ENCODE peak calls at places on chromosomes 3 and 15, in eight cellular contexts. K is CD8-positive, alpha-beta T cell; B is stomach; Z is GM23338; C is MM.1S; E is pancreas; U is HCT116; R is hepatocyte. S is an unnamed sample.

GRCh38 chr3:10722921-10723320 is 93.1 kb upstream of the SLC6A11 start:
- DNase-seq in K (no peak), B (no peak), Z (no peak), C (no peak), E (no peak), U (no peak), R (no peak), S (no peak)

GRCh38 chr15:76286231-76286879 is 24.9 kb downstream of the ETFA start:
- DNase-seq in K (peak), B (no peak), Z (no peak), C (peak), E (no peak), U (no peak), R (no peak), S (no peak)

GRCh38 chr3:48564022-48564421 is 441 bp upstream of the UCN2 start:
- DNase-seq in K (peak), B (peak), Z (no peak), C (no peak), E (no peak), U (peak), R (no peak), S (peak)

GRCh38 chr15:80242802-80243201 is 9.2 kb downstream of the CTXND1 start:
- DNase-seq in K (no peak), B (no peak), Z (no peak), C (no peak), E (no peak), U (no peak), R (no peak), S (no peak)

GRCh38 chr3:170128259-170128976 is 53.1 kb downstream of the PHC3 start:
- DNase-seq in K (no peak), B (no peak), Z (no peak), C (peak), E (no peak), U (no peak), R (no peak), S (no peak)

GRCh38 chr3:122942937-122943827 is 84.4 kb downstream of the SEMA5B start:
- DNase-seq in K (peak), B (peak), Z (peak), C (peak), E (peak), U (peak), R (peak), S (peak)

GRCh38 chr15:31402511-31403056 is 75.9 kb downstream of the KLF13 start:
- DNase-seq in K (no peak), B (no peak), Z (no peak), C (no peak), E (no peak), U (no peak), R (peak), S (no peak)

GRCh38 chr3:191391873-191392808 is 61.8 kb upstream of the UTS2B start:
- DNase-seq in K (no peak), B (no peak), Z (peak), C (no peak), E (no peak), U (no peak), R (no peak), S (no peak)

GRCh38 chr3:194079702-194080172 is 56.2 kb upstream of the HES1 start:
- DNase-seq in K (no peak), B (no peak), Z (no peak), C (no peak), E (no peak), U (no peak), R (no peak), S (no peak)

GRCh38 chr3:197083486-197083885 is 53.9 kb upstream of the MELTF start:
- DNase-seq in K (no peak), B (no peak), Z (no peak), C (no peak), E (no peak), U (no peak), R (peak), S (no peak)

GRCh38 chr3:138118863-138119766 is 3.7 kb upstream of the DZIP1L start:
- DNase-seq in K (peak), B (peak), Z (peak), C (peak), E (peak), U (peak), R (peak), S (peak)

GRCh38 chr15:98776607-98777281 is 128.4 kb downstream of the IGF1R start:
- DNase-seq in K (peak), B (peak), Z (no peak), C (peak), E (peak), U (no peak), R (peak), S (peak)

GRCh38 chr3:143352031-143352623 is 232.6 kb downstream of the CHST2 start:
- DNase-seq in K (no peak), B (no peak), Z (peak), C (no peak), E (no peak), U (no peak), R (no peak), S (no peak)

DNA sequence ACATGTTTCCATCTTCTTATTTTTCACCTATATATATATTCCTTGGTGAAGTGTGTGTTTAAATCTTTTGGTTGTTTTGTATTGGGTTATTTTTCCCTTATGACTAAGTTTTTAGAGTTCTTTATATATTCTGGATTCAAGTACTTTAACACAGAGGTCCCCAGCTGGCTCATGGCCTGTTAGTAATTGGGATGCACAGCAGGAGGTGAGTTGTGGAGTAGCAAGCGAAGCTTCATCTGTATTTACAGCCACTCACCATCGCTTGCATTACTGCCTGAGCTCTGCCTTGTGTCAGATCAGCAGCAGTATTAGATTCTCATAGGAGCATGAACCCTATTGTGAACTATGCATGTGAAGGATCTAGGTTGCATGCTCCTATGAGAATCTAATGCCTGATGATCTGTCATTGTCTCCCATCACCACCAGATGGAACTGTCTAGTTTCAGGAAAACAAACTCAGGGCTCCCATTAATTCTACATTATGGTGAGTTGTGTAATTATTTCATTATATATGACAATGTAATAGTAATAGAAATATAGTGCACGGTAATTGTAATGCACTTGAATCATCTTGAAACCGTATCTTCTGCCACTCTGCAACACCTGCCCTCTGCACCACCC is 151.6 kb downstream of the RSRC1 start:
- DNase-seq in K (no peak), B (no peak), Z (no peak), C (no peak), E (no peak), U (no peak), R (no peak), S (no peak)
- TF ChIP-seq CTCF in K (no peak), B (no peak), Z (no peak), C (peak), E (no peak), U (no peak), R (no peak), S (no peak)

DNA sequence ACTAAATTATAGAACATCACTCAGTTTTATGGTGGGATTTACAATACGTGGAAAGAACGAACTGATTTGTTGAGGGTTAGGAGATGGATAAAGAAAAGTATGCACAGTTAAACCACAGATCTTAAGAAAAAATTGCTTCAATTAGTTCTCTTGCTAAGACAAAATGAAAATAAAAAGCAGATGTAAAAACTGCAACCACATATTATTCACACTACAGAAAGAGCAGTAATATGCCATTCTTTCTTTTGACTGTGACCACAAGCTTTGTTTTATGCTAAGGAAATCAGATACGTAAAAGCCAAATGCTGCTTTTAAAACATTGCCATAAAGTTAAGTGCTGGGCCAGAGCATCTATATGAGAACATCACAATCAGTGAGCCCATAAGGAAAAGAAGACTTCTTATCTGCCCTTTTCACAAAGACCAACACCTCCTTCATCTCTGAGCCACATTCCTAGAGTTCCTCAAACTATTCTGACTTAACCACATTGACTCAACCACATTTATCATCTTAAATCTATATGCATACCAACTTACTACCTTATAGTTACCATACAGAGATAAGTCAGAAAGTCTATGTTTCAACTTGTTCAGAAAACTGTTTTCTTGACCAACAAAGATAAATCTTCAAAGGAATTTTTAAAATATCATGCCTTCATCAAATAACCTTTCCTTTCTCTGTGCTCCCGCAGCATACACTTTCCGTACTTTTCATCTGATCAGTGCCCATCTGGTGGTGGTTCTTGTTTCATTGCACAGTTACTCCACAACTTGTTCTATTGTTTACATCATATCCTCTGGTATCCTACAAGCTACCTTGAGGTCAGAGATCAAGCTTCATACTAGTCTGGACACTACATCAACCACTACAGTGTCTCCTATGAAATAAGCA is 61.7 kb downstream of the FSIP1 start:
- DNase-seq in K (no peak), B (no peak), Z (no peak), C (no peak), E (no peak), U (no peak), R (peak), S (no peak)
- H3K27ac ChIP-seq in K (no peak), B (no peak), Z (no peak), C (no peak), E (no peak), U (no peak), R (peak), S (no peak)

DNA sequence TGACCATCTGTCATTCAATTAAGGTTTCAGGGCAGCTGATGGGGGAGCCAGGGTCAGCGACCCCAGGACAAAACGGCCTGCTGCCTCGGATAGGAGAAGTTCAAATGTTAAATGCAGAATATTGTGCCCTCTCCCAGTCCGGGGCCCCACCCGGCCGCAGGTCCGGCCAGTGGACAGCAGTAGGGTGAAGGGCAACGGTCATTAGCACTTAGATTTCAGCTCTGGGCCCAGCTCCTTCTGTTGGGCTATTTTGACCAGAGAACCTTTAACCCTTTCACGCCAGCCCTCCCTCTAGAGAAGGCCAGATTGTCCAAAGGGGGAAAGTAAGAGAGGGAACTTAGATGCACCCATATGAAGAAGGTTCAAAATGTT is 16.1 kb upstream of the ONECUT1 start:
- DNase-seq in K (no peak), B (no peak), Z (no peak), C (no peak), E (no peak), U (no peak), R (no peak), S (no peak)
- H3K4me3 ChIP-seq in K (no peak), B (no peak), Z (peak), C (no peak), E (peak), U (no peak), R (no peak), S (no peak)

DNA sequence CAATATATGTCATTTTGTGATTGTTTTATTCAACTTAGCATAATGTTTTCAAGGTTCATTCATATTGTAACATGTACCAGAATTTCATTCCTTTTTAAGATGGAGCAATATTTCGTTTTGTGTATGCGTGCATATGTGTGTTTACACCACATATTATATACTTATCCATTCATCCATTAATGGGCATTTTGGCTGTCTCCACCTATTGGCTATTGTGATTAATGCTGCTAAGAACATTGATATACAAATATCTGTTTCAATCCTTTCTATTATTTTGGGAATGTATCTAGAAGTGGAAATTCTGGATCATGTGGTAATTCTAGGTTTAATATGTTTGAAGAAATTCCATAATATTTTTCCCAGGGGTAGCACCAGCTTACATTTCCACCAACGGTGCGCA is 403.9 kb upstream of the LMCD1 start:
- DNase-seq in K (no peak), B (no peak), Z (no peak), C (no peak), E (no peak), U (no peak), R (no peak), S (no peak)
- TF ChIP-seq CTCF in K (no peak), B (no peak), Z (no peak), C (no peak), E (no peak), U (peak), R (no peak), S (no peak)

GRCh38 chr3:129654126-129654525 is 47.6 kb upstream of the PLXND1 start:
- DNase-seq in K (no peak), B (no peak), Z (no peak), C (no peak), E (no peak), U (no peak), R (no peak), S (no peak)

GRCh38 chr3:129653019-129653418 is 46.5 kb upstream of the PLXND1 start:
- DNase-seq in K (no peak), B (no peak), Z (no peak), C (no peak), E (no peak), U (no peak), R (no peak), S (no peak)

GRCh38 chr3:129651316-129652202 is 45.1 kb upstream of the PLXND1 start:
- DNase-seq in K (no peak), B (no peak), Z (peak), C (no peak), E (no peak), U (peak), R (no peak), S (no peak)

GRCh38 chr3:129648331-129648730 is 41.9 kb upstream of the PLXND1 start:
- DNase-seq in K (no peak), B (no peak), Z (no peak), C (no peak), E (no peak), U (no peak), R (no peak), S (no peak)

GRCh38 chr3:129650256-129650872 is 43.9 kb upstream of the PLXND1 start:
- DNase-seq in K (peak), B (peak), Z (peak), C (peak), E (no peak), U (peak), R (peak), S (no peak)
- H3K27ac ChIP-seq in K (no peak), B (no peak), Z (peak), C (no peak), E (no peak), U (peak), R (no peak), S (no peak)

DNA sequence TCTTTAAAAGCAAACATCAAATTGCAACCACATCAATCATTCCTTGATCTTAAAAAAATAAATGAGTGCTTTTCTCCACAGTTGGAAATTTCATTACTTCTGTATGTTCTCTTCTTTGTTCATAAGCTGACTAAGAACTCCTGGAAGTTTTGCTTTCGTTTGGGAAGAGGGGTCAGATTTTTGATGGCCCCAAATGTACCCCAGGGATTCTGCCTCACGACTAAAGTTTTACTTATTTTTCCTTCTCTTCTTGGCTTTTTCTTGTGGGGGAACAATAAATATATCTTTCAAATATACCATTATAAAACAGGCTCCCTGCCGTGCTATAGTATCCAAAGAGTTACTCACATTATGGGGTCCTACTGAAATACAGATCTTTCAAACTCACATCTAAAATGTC is 215.0 kb upstream of the CDIN1 start:
- DNase-seq in K (no peak), B (no peak), Z (no peak), C (no peak), E (no peak), U (no peak), R (no peak), S (no peak)
- H3K4me3 ChIP-seq in K (no peak), B (no peak), Z (no peak), C (no peak), E (no peak), U (no peak), R (no peak), S (no peak)

DNA sequence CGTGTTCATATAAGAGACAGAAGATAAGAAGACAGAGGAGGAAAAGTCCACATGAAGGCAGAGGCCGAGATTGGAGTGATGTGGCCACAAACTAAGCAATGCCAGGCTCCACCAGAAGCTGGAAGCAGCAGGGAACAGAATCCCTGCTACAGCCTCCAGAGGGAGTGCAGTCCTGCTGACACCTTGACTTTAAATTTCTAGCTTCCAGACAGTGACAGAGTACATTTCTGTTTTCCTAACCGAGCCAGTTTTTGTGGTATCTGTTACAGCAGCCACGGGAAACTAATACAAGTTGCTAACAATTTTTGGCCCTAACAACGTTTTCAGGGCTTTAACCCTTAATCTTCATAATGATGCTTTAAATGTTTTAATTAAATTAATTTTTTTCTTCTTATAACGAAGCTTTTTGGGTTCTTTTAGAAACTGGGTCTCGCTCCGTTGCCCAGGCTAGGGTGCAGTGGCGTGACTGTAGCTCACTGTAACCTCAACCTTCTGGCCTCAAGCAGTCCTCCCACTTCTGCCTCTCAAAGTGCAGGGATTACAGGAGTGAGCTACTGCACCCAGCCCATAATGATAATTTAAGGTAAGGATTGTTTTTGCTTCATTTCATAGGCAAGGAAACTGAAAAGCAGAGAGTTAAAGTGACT is 202.3 kb upstream of the PROK2 start:
- DNase-seq in K (no peak), B (no peak), Z (peak), C (no peak), E (no peak), U (peak), R (peak), S (no peak)
- TF ChIP-seq CTCF in K (no peak), B (no peak), Z (peak), C (no peak), E (no peak), U (no peak), R (peak), S (peak)

GRCh38 chr3:183984337-183984736 is 33.3 kb downstream of the ABCC5 start:
- DNase-seq in K (no peak), B (no peak), Z (no peak), C (no peak), E (no peak), U (no peak), R (no peak), S (no peak)

GRCh38 chr3:183980408-183980807 is 37.3 kb downstream of the ABCC5 start:
- DNase-seq in K (no peak), B (no peak), Z (no peak), C (no peak), E (no peak), U (no peak), R (peak), S (no peak)

GRCh38 chr3:183984749-183985729 is 32.6 kb downstream of the ABCC5 start:
- DNase-seq in K (no peak), B (no peak), Z (peak), C (no peak), E (no peak), U (no peak), R (no peak), S (no peak)

GRCh38 chr3:183987014-183987600 is 30.6 kb downstream of the ABCC5 start:
- DNase-seq in K (no peak), B (no peak), Z (no peak), C (no peak), E (no peak), U (no peak), R (no peak), S (no peak)

GRCh38 chr3:183981990-183982658 is 35.6 kb downstream of the ABCC5 start:
- DNase-seq in K (no peak), B (no peak), Z (no peak), C (no peak), E (no peak), U (no peak), R (no peak), S (no peak)
- H3K27ac ChIP-seq in K (no peak), B (no peak), Z (no peak), C (no peak), E (no peak), U (no peak), R (no peak), S (no peak)

GRCh38 chr3:126179825-126180476 is 435 bp downstream of the ALDH1L1 start:
- DNase-seq in K (no peak), B (no peak), Z (peak), C (no peak), E (peak), U (no peak), R (peak), S (no peak)
- H3K4me3 ChIP-seq in K (no peak), B (peak), Z (peak), C (no peak), E (peak), U (no peak), R (peak), S (peak)